ENCODE peak calls at places on chromosomes 1 and 21, in seven cellular contexts. D, I, H, K, N, Q and U are unnamed samples.

GRCh38 chr1:206963119-206963712 is 7.0 kb downstream of the FCAMR start:
- DNase-seq in K (no peak), D (no peak), I (no peak), N (no peak), Q (no peak), H (no peak), U (no peak)

GRCh38 chr1:3858231-3858981 is 1.1 kb downstream of the DFFB start:
- DNase-seq in H (peak; percentile 22), I (no peak), Q (no peak), N (peak; percentile 24), K (peak; percentile 52), D (no peak), U (no peak)

GRCh38 chr1:7516341-7516740 is 254.8 kb upstream of the VAMP3 start:
- DNase-seq in H (no peak), Q (no peak), I (peak; percentile 3), N (no peak), K (peak; percentile 76), D (no peak), U (peak; percentile 36)

GRCh38 chr1:91613594-91613993 is 112.9 kb downstream of the CDC7 start:
- DNase-seq in N (no peak), D (no peak), I (no peak), H (no peak), K (no peak), Q (no peak), U (no peak)

GRCh38 chr1:51072651-51073050 is 29.4 kb upstream of the C1orf185 start:
- DNase-seq in Q (no peak), D (no peak), I (no peak), K (no peak), N (no peak), H (no peak), U (no peak)

GRCh38 chr1:244196890-244197289 is 145.8 kb downstream of the ZBTB18 start:
- DNase-seq in N (no peak), D (no peak), H (no peak), I (no peak), K (no peak), Q (no peak), U (no peak)

GRCh38 chr1:1561801-1562470 is 12.7 kb downstream of the SSU72 start:
- DNase-seq in D (no peak), K (no peak), N (no peak), Q (no peak), H (no peak), I (no peak), U (no peak)

GRCh38 chr1:21914880-21915640 is 22.1 kb downstream of the HSPG2 start:
- DNase-seq in H (no peak), I (no peak), K (peak; percentile 51), N (peak; percentile 68), Q (no peak), D (no peak), U (no peak)

GRCh38 chr1:2019571-2020309 is 595 bp downstream of the GABRD start:
- DNase-seq in D (no peak), Q (no peak), H (no peak), N (no peak), K (no peak), I (no peak), U (no peak)

GRCh38 chr1:3711780-3712451 is 40.3 kb upstream of the CCDC27 start:
- DNase-seq in H (no peak), K (peak; percentile 87), I (no peak), D (no peak), N (no peak), Q (no peak), U (no peak)

GRCh38 chr1:54011316-54012007 is 6.5 kb downstream of the LDLRAD1 start:
- DNase-seq in H (no peak), I (no peak), D (no peak), Q (no peak), N (no peak), K (peak; percentile 7), U (no peak)

GRCh38 chr1:70353641-70354331 is 736 bp downstream of the ANKRD13C start:
- DNase-seq in K (no peak), N (peak; percentile 35), Q (no peak), H (peak; percentile 18), D (peak; percentile 13), I (no peak), U (no peak)

GRCh38 chr1:155834296-155834926 is 22.6 kb downstream of the GON4L start:
- DNase-seq in H (no peak), Q (no peak), I (no peak), D (no peak), K (peak; percentile 16), N (peak; percentile 83), U (peak; percentile 43)

GRCh38 chr1:234277161-234277868 is 95.9 kb upstream of the COA6 start:
- DNase-seq in N (no peak), D (no peak), I (no peak), Q (no peak), H (no peak), K (no peak), U (no peak)

GRCh38 chr1:24226754-24227153 is 39.7 kb upstream of the IFNLR1 start:
- DNase-seq in N (no peak), D (peak; percentile 35), H (no peak), Q (no peak), I (no peak), K (no peak), U (no peak)

GRCh38 chr1:40796939-40797667 is 13.5 kb downstream of the KCNQ4 start:
- DNase-seq in K (no peak), Q (no peak), N (no peak), H (no peak), I (no peak), D (no peak), U (no peak)

GRCh38 chr1:64524614-64525013 is 54.7 kb downstream of the CACHD1 start:
- DNase-seq in K (no peak), H (no peak), Q (no peak), I (no peak), D (no peak), N (no peak), U (no peak)

GRCh38 chr1:104878203-104878911 is 1128.7 kb downstream of the AMY1C start:
- DNase-seq in N (no peak), K (no peak), D (no peak), Q (peak; percentile 17), H (peak; percentile 3), I (no peak), U (peak; percentile 5)

GRCh38 chr1:152777510-152778137 is 2.7 kb downstream of the LCE1F start:
- DNase-seq in I (peak; percentile 28), N (peak; percentile 46), H (peak; percentile 30), D (no peak), Q (no peak), K (peak; percentile 35), U (peak; percentile 63)

GRCh38 chr1:185348995-185349394 is 32.0 kb upstream of the IVNS1ABP start:
- DNase-seq in H (no peak), I (no peak), N (no peak), Q (no peak), K (no peak), D (no peak), U (no peak)

GRCh38 chr1:185349556-185349955 is 32.5 kb upstream of the IVNS1ABP start:
- DNase-seq in I (no peak), N (no peak), D (no peak), H (no peak), K (no peak), Q (no peak), U (no peak)

GRCh38 chr1:185350027-185350442 is 33.0 kb upstream of the IVNS1ABP start:
- DNase-seq in Q (no peak), K (no peak), N (no peak), I (no peak), H (peak; percentile 93), D (no peak), U (no peak)

GRCh38 chr1:185353124-185353523 is 36.1 kb upstream of the IVNS1ABP start:
- DNase-seq in D (no peak), K (no peak), Q (no peak), I (no peak), H (no peak), N (no peak), U (no peak)

GRCh38 chr1:185352067-185352466 is 35.0 kb upstream of the IVNS1ABP start:
- DNase-seq in D (no peak), H (no peak), N (no peak), K (no peak), Q (no peak), I (no peak), U (no peak)
- TF ChIP-seq YY1 in D (no peak), H (no peak), N (no peak), K (no peak), Q (no peak), I (no peak), U (no peak)

DNA sequence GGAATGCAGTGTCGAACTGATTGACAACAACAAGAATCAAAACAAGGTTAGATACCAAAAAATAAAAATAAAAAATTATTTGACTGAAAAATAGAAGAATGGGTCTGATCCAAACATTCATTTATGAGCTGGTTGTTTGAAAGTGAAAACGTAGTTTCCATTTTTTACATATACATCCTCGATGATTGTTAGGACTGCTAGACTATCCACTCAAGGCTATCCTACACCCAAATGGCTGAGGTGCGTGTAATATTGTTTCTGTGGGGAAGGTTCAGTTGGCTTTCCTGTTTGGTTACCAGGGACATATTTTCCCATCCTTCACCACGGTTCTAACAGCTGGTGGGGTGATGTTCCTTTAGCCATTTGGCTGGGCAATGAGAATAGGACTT is 66.2 kb downstream of the MAP3K7CL start:
- DNase-seq in N (no peak), Q (no peak), D (no peak), K (no peak), I (no peak), H (no peak), U (no peak)
- H3K4me3 ChIP-seq in N (no peak overlapping the region), Q (no peak overlapping the region), D (peak overlapping the region; percentile 51), K (peak overlapping the region; percentile 64), I (peak overlapping the region; percentile 49), H (no peak overlapping the region), U (no peak overlapping the region)

GRCh38 chr21:38503588-38503987 is 5.3 kb upstream of the ERG start:
- DNase-seq in N (no peak), Q (no peak), I (no peak), D (no peak), K (peak; percentile 39), H (no peak), U (no peak)

GRCh38 chr21:38505654-38506523 is 7.6 kb upstream of the ERG start:
- DNase-seq in K (peak; percentile 56), I (peak; percentile 42), D (no peak), Q (peak; percentile 33), N (peak; percentile 31), H (peak; percentile 62), U (peak; percentile 72)

GRCh38 chr21:38506606-38507331 is 8.5 kb upstream of the ERG start:
- DNase-seq in N (no peak), Q (no peak), H (no peak), D (no peak), I (no peak), K (no peak), U (no peak)

GRCh38 chr21:38507374-38507942 is 9.2 kb upstream of the ERG start:
- DNase-seq in H (no peak), N (no peak), K (no peak), Q (no peak), D (no peak), I (no peak), U (no peak)

GRCh38 chr21:38504056-38504455 is 5.8 kb upstream of the ERG start:
- DNase-seq in D (no peak), N (no peak), K (no peak), Q (no peak), I (no peak), H (no peak), U (no peak)
- H3K9ac ChIP-seq in D (no peak overlapping the region), N (no peak overlapping the region), K (peak overlapping the region; percentile 56), Q (no peak overlapping the region), I (no peak overlapping the region), H (no peak overlapping the region), U (no peak overlapping the region)

DNA sequence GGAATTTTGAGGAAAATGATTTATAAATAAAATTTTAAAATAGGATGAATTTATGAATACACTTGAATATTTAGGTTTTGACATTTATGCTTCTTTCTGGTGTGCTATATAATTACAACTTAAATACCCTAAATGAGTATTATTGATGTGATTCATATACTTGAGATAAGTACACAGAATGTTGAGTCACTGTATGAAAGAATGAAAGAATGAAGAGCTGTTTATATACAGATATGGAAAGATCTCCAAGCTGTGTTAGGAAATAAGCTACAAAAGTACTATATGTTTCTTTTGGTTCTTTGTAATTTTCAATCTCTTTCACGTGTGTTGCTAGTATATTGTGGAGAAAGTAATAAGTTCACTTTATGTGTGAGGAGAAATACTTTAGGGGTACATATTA is 147.2 kb downstream of the RASAL2 start:
- DNase-seq in N (no peak), H (no peak), D (no peak), I (no peak), Q (no peak), K (no peak), U (no peak)
- TF ChIP-seq YY1 in N (no peak), H (no peak), D (no peak), I (no peak), Q (no peak), K (no peak), U (no peak)